ENCODE peak calls at places on chromosome 3, in seven cellular contexts. R, N, T, B, F, P and M are unnamed samples.

GRCh38 chr3:72698154-72698917 is 149.9 kb downstream of the SHQ1 start:
- DNase-seq in R (no peak), N (no peak), T (no peak), B (no peak), F (no peak), P (no peak), M (no peak)

GRCh38 chr3:115819785-115820384 is 196.6 kb downstream of the GAP43 start:
- DNase-seq in R (peak; percentile 90), N (peak; percentile 42), T (peak; percentile 86), B (peak; percentile 81), F (peak; percentile 86), P (peak; percentile 20), M (peak; percentile 88)

GRCh38 chr3:24514139-24514538 is 19.5 kb upstream of the THRB start:
- DNase-seq in R (no peak), N (no peak), T (no peak), B (no peak), F (peak; percentile 34), P (no peak), M (no peak)

GRCh38 chr3:98954242-98954641 is 52.7 kb upstream of the DCBLD2 start:
- DNase-seq in R (no peak), N (no peak), T (no peak), B (no peak), F (no peak), P (no peak), M (no peak)

GRCh38 chr3:62527484-62527883 is 154.1 kb upstream of the FEZF2 start:
- DNase-seq in R (no peak), N (no peak), T (no peak), B (no peak), F (no peak), P (no peak), M (no peak)

GRCh38 chr3:47250309-47251060 is 32.1 kb downstream of the KIF9 start:
- DNase-seq in R (no peak), N (no peak), T (no peak), B (peak; percentile 59), F (peak; percentile 58), P (no peak), M (no peak)

GRCh38 chr3:56205406-56205805 is 262.9 kb downstream of the ERC2 start:
- DNase-seq in R (peak; percentile 10), N (no peak), T (peak; percentile 77), B (no peak), F (no peak), P (no peak), M (no peak)

GRCh38 chr3:183594636-183595035 is 39.1 kb upstream of the KLHL6 start:
- DNase-seq in R (no peak), N (no peak), T (no peak), B (no peak), F (no peak), P (no peak), M (no peak)

GRCh38 chr3:178304758-178305157 is 231.5 kb upstream of the KCNMB2 start:
- DNase-seq in R (peak; percentile 63), N (no peak), T (no peak), B (no peak), F (peak; percentile 92), P (no peak), M (no peak)

GRCh38 chr3:38510631-38511030 is 14.5 kb downstream of the EXOG start:
- DNase-seq in R (no peak), N (no peak), T (no peak), B (no peak), F (no peak), P (no peak), M (no peak)

GRCh38 chr3:196639517-196640500 is at the start of gene NRROS:
- DNase-seq in R (no peak), N (no peak), T (peak; percentile 96), B (peak; percentile 53), F (peak; percentile 66), P (peak; percentile 35), M (peak; percentile 88)

GRCh38 chr3:129708328-129708861 is 101.9 kb upstream of the PLXND1 start:
- DNase-seq in R (no peak), N (no peak), T (no peak), B (no peak), F (peak; percentile 25), P (no peak), M (no peak)